ENCODE peak calls at places on chromosomes 3 and 15, in five cellular contexts. One of them, this sample, is unnamed.

GRCh38 chr15:57237282-57237642 is 139.0 kb upstream of the CGNL1 start:
- DNase-seq in A172: no peak
- DNase-seq in HEK293T: no peak
- DNase-seq in transverse colon: no peak
- DNase-seq in HCT116: no peak
- DNase-seq in this sample: no peak

GRCh38 chr3:29475854-29476253 is 195.0 kb downstream of the RBMS3 start:
- DNase-seq in transverse colon: no peak
- DNase-seq in HCT116: no peak
- DNase-seq in A172: no peak
- DNase-seq in HEK293T: no peak
- DNase-seq in this sample: peak

GRCh38 chr3:59143447-59143846 is 93.6 kb upstream of the CFAP20DC start:
- DNase-seq in A172: no peak
- DNase-seq in HEK293T: no peak
- DNase-seq in transverse colon: no peak
- DNase-seq in HCT116: peak
- DNase-seq in this sample: no peak

GRCh38 chr3:106255870-106256248 is 387.0 kb upstream of the CBLB start:
- DNase-seq in A172: no peak
- DNase-seq in HCT116: no peak
- DNase-seq in HEK293T: no peak
- DNase-seq in transverse colon: peak
- DNase-seq in this sample: no peak

GRCh38 chr3:43736558-43736995 is 45.8 kb downstream of the ABHD5 start:
- DNase-seq in HCT116: no peak
- DNase-seq in A172: peak
- DNase-seq in HEK293T: no peak
- DNase-seq in transverse colon: peak
- DNase-seq in this sample: no peak

GRCh38 chr3:23270423-23270822 is 67.3 kb downstream of the UBE2E2 start:
- DNase-seq in HEK293T: no peak
- DNase-seq in HCT116: no peak
- DNase-seq in A172: no peak
- DNase-seq in transverse colon: no peak
- DNase-seq in this sample: no peak

GRCh38 chr3:39125837-39126500 is 18.5 kb downstream of the TTC21A start:
- DNase-seq in HEK293T: no peak
- DNase-seq in HCT116: no peak
- DNase-seq in transverse colon: no peak
- DNase-seq in A172: peak
- DNase-seq in this sample: no peak

GRCh38 chr3:23629181-23629893 is 176.4 kb upstream of the UBE2E1 start:
- DNase-seq in transverse colon: no peak
- DNase-seq in HEK293T: no peak
- DNase-seq in A172: peak
- DNase-seq in HCT116: no peak
- DNase-seq in this sample: peak

GRCh38 chr3:151912041-151912440 is 38.6 kb downstream of the SUCNR1 start:
- DNase-seq in A172: peak
- DNase-seq in HEK293T: no peak
- DNase-seq in HCT116: no peak
- DNase-seq in transverse colon: no peak
- DNase-seq in this sample: no peak

GRCh38 chr15:33425149-33425548 is 114.4 kb downstream of the RYR3 start:
- DNase-seq in transverse colon: no peak
- DNase-seq in A172: no peak
- DNase-seq in HEK293T: no peak
- DNase-seq in HCT116: no peak
- DNase-seq in this sample: no peak

GRCh38 chr15:41779662-41780157 is 5.4 kb downstream of the MAPKBP1 start:
- DNase-seq in HCT116: no peak
- DNase-seq in transverse colon: no peak
- DNase-seq in A172: no peak
- DNase-seq in HEK293T: no peak
- DNase-seq in this sample: peak

GRCh38 chr3:171317133-171317532 is 143.1 kb downstream of the TNIK start:
- DNase-seq in transverse colon: no peak
- DNase-seq in A172: peak
- DNase-seq in HEK293T: no peak
- DNase-seq in HCT116: no peak
- DNase-seq in this sample: no peak

GRCh38 chr3:9026320-9027040 is 63.2 kb upstream of the RAD18 start:
- DNase-seq in transverse colon: no peak
- DNase-seq in A172: no peak
- DNase-seq in HEK293T: no peak
- DNase-seq in HCT116: no peak
- DNase-seq in this sample: no peak

GRCh38 chr15:59388670-59389069 is 16.0 kb upstream of the MYO1E start:
- DNase-seq in HCT116: no peak
- DNase-seq in transverse colon: no peak
- DNase-seq in HEK293T: no peak
- DNase-seq in A172: no peak
- DNase-seq in this sample: no peak

GRCh38 chr3:114377426-114377825 is 83.6 kb downstream of the TIGIT start:
- DNase-seq in transverse colon: no peak
- DNase-seq in A172: no peak
- DNase-seq in HEK293T: no peak
- DNase-seq in HCT116: no peak
- DNase-seq in this sample: no peak

GRCh38 chr3:136733317-136733833 is 18.8 kb downstream of the STAG1 start:
- DNase-seq in transverse colon: no peak
- DNase-seq in A172: no peak
- DNase-seq in HCT116: no peak
- DNase-seq in HEK293T: no peak
- DNase-seq in this sample: no peak

GRCh38 chr15:22827125-22827524 is 11.3 kb upstream of the NIPA2 start:
- DNase-seq in HEK293T: no peak
- DNase-seq in HCT116: no peak
- DNase-seq in transverse colon: no peak
- DNase-seq in A172: no peak
- DNase-seq in this sample: no peak

GRCh38 chr15:62474771-62475124 is 309.7 kb upstream of the C2CD4B start:
- DNase-seq in HEK293T: no peak
- DNase-seq in A172: no peak
- DNase-seq in HCT116: no peak
- DNase-seq in transverse colon: no peak
- DNase-seq in this sample: no peak

GRCh38 chr3:43909149-43909548 is 218.4 kb downstream of the ABHD5 start:
- DNase-seq in HCT116: no peak
- DNase-seq in HEK293T: no peak
- DNase-seq in transverse colon: no peak
- DNase-seq in A172: no peak
- DNase-seq in this sample: no peak

GRCh38 chr3:29382399-29382798 is 101.5 kb downstream of the RBMS3 start:
- DNase-seq in HCT116: no peak
- DNase-seq in transverse colon: no peak
- DNase-seq in HEK293T: no peak
- DNase-seq in A172: no peak
- DNase-seq in this sample: no peak

GRCh38 chr3:7875858-7876442 is 625.7 kb upstream of the LMCD1 start:
- DNase-seq in HEK293T: no peak
- DNase-seq in HCT116: peak
- DNase-seq in A172: peak
- DNase-seq in transverse colon: no peak
- DNase-seq in this sample: no peak

GRCh38 chr3:133366921-133367320 is 32.9 kb upstream of the BFSP2 start:
- DNase-seq in A172: no peak
- DNase-seq in HEK293T: no peak
- DNase-seq in HCT116: no peak
- DNase-seq in transverse colon: no peak
- DNase-seq in this sample: no peak

GRCh38 chr3:18669374-18669773 is 244.2 kb upstream of the SATB1 start:
- DNase-seq in HCT116: no peak
- DNase-seq in transverse colon: no peak
- DNase-seq in A172: no peak
- DNase-seq in HEK293T: no peak
- DNase-seq in this sample: no peak

GRCh38 chr3:43867673-43868072 is 176.9 kb downstream of the ABHD5 start:
- DNase-seq in transverse colon: no peak
- DNase-seq in HEK293T: no peak
- DNase-seq in A172: no peak
- DNase-seq in HCT116: no peak
- DNase-seq in this sample: no peak

GRCh38 chr15:48928877-48929538 is 34.7 kb downstream of the SHC4 start:
- DNase-seq in transverse colon: no peak
- DNase-seq in HCT116: no peak
- DNase-seq in HEK293T: no peak
- DNase-seq in A172: peak
- DNase-seq in this sample: no peak

GRCh38 chr3:45595364-45596154 is 1.0 kb downstream of the LIMD1 start:
- DNase-seq in HCT116: no peak
- DNase-seq in transverse colon: peak
- DNase-seq in A172: no peak
- DNase-seq in HEK293T: no peak
- DNase-seq in this sample: peak

This sample was measured in thyroid gland.